ENCODE peak calls at places on chromosomes 2 and 18, in five cellular contexts. G, Q, L, Z and J are unnamed samples.

GRCh38 chr2:173963323-173963816 is 1.8 kb downstream of the SP3 start:
- DNase-seq in Q (no peak), Z (peak), L (no peak), G (peak), J (no peak)

GRCh38 chr2:238488347-238488826 is 61.7 kb downstream of the ASB1 start:
- DNase-seq in Q (no peak), G (no peak), Z (no peak), L (no peak), J (no peak)

GRCh38 chr2:218387369-218388194 is 5.5 kb downstream of the SLC11A1 start:
- DNase-seq in G (no peak), L (peak), Z (no peak), Q (peak), J (peak)

GRCh38 chr2:38415023-38415422 is 38.0 kb upstream of the ATL2 start:
- DNase-seq in G (no peak), Z (no peak), L (no peak), Q (no peak), J (no peak)

GRCh38 chr2:118321436-118322100 is 233.3 kb downstream of the INSIG2 start:
- DNase-seq in L (no peak), G (no peak), Z (no peak), Q (no peak), J (no peak)

GRCh38 chr2:222982010-222982908 is 69.7 kb upstream of the KCNE4 start:
- DNase-seq in Q (no peak), G (no peak), Z (no peak), L (peak), J (peak)

GRCh38 chr2:73069855-73070650 is 1.5 kb downstream of the SFXN5 start:
- DNase-seq in Q (no peak), Z (no peak), G (peak), L (no peak), J (no peak)

GRCh38 chr2:240644859-240645301 is 19.6 kb downstream of the GPR35 start:
- DNase-seq in Q (peak), G (peak), Z (no peak), L (peak), J (no peak)

GRCh38 chr2:234954551-234954992 is 2.8 kb downstream of the SH3BP4 start:
- DNase-seq in L (no peak), G (no peak), Q (no peak), Z (peak), J (peak)

GRCh38 chr2:229129738-229130371 is 141.2 kb downstream of the PID1 start:
- DNase-seq in G (no peak), Z (no peak), Q (no peak), L (no peak), J (no peak)

GRCh38 chr2:156630579-156631337 is 194.6 kb downstream of the GPD2 start:
- DNase-seq in Z (no peak), Q (no peak), G (no peak), L (no peak), J (no peak)

GRCh38 chr2:101111917-101112771 is 39.0 kb downstream of the TBC1D8 start:
- DNase-seq in G (no peak), L (no peak), Q (no peak), Z (no peak), J (no peak)

GRCh38 chr2:175371378-175371777 is 189.9 kb upstream of the ATP5MC3 start:
- DNase-seq in L (no peak), Z (no peak), G (no peak), Q (no peak), J (no peak)

GRCh38 chr2:194765723-194766122 is 891.3 kb upstream of the SLC39A10 start:
- DNase-seq in G (no peak), L (no peak), Z (no peak), Q (no peak), J (no peak)

GRCh38 chr2:62672601-62673000 is 32.9 kb upstream of the EHBP1 start:
- DNase-seq in G (no peak), L (no peak), Z (no peak), Q (no peak), J (no peak)

GRCh38 chr18:25335062-25335461 is 16.9 kb downstream of the ZNF521 start:
- DNase-seq in L (no peak), Q (no peak), G (no peak), Z (no peak), J (no peak)

GRCh38 chr2:168635065-168635577 is 167.3 kb upstream of the NOSTRIN start:
- DNase-seq in Z (no peak), Q (no peak), G (no peak), L (peak), J (no peak)

GRCh38 chr2:47264686-47265085 is 109.6 kb upstream of the STPG4 start:
- DNase-seq in L (no peak), G (no peak), Q (no peak), Z (no peak), J (no peak)

GRCh38 chr2:127086800-127087737 is 19.9 kb downstream of the BIN1 start:
- DNase-seq in L (peak), Z (peak), Q (no peak), G (peak), J (no peak)

GRCh38 chr18:74506405-74507119 is 10.4 kb downstream of the CNDP2 start:
- DNase-seq in Q (no peak), G (no peak), Z (no peak), L (peak), J (no peak)

GRCh38 chr2:237482485-237482884 is 4.6 kb upstream of the MLPH start:
- DNase-seq in G (no peak), Q (peak), Z (peak), L (peak), J (peak)

GRCh38 chr18:10365021-10365420 is 89.4 kb upstream of the APCDD1 start:
- DNase-seq in Q (no peak), L (no peak), G (no peak), Z (no peak), J (no peak)

GRCh38 chr2:12741361-12741760 is 24.6 kb downstream of the TRIB2 start:
- DNase-seq in Z (no peak), Q (no peak), G (no peak), L (no peak), J (no peak)

GRCh38 chr2:12363569-12363968 is 353.2 kb upstream of the TRIB2 start:
- DNase-seq in G (no peak), L (no peak), Q (no peak), Z (no peak), J (no peak)

GRCh38 chr2:9638532-9638931 is 7.7 kb upstream of the YWHAQ start:
- DNase-seq in Z (peak), L (peak), G (peak), Q (peak), J (no peak)

DNA sequence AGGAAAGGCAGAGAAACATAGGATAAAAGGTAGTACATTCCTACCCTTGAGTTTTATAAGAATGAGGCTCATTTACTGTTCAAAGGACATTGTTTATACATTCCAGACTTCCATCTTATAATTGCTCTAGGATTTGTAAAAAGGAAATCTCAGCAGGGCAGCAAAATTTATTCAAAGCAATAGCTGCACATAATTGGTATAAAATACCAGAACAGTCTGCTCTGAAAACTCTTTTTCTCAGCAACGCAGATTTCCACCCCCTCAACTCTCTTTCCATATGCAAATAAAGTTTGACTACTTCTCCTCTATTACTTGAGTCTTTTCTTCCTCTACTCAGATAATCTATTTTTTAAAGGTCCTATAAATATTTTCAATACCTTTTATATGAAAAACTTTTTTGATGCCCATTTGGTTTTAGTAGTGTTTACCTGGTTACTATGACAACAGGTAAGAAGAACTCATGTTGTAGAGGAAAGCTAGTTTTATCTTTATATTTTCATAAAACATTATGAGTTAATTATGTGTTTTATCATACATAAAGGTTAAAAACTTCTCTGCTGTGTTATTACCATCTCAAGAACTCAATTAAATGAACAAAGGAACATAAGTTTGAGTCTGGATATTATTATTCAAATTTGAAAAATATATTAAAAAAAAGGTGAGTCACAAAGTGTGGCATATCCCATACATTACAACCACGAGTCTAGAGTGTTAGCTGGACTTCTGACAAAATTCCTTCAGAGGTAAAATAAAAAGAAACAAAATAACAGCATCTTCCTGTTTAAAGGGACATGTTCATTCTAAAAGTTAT is 19.9 kb downstream of the RBMS1 start:
- DNase-seq in G (no peak), L (no peak), Z (no peak), Q (no peak), J (no peak)
- H3K27ac ChIP-seq in G (peak), L (no peak), Z (no peak), Q (no peak), J (no peak)

DNA sequence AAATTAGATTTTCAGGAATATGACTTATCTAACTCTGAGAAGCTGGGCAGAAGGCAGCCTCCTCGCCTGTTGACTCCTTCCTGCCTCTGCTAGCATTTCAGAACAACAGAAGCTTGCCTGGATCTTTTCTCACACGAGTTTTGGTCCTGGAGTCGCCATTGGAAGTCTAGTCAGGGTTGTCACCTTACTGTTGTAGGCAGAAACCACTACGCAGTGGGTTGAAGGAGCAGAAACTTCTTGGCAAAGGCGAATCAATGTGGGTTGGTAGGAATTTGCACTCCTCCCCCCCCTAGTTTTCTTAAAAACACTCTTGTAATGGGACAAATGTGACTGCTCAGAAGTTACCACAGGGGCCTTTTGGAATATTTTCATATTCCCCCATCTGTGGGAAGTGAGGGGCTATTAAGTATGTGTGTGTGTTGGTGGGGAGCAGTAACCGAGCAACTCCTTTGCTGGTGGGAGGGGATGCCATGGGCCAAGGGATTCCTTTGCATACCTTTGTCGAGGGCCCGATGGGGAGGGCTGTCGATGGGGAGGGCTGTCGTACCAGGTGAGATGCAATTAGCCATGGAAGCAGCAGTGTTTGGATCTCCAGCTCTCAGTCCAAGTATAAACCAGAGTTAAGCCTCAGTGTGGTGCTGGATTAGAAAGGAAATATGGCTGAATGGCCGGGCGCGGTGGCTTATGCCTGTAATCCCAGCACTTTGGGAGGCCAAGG is 117.4 kb downstream of the FMNL2 start:
- DNase-seq in Z (no peak), L (no peak), Q (no peak), G (no peak), J (no peak)
- H3K27ac ChIP-seq in Z (no peak), L (no peak), Q (no peak), G (no peak), J (no peak)

GRCh38 chr2:170713280-170714155 is 1.6 kb upstream of the SP5 start:
- DNase-seq in Z (no peak), L (no peak), G (no peak), Q (peak), J (no peak)
- H3K27ac ChIP-seq in Z (no peak), L (peak), G (peak), Q (no peak), J (no peak)

GRCh38 chr2:134181219-134181618 is 72.7 kb upstream of the MGAT5 start:
- DNase-seq in Q (no peak), Z (peak), G (peak), L (no peak), J (no peak)
- H3K27ac ChIP-seq in Q (no peak), Z (no peak), G (peak), L (peak), J (no peak)

DNA sequence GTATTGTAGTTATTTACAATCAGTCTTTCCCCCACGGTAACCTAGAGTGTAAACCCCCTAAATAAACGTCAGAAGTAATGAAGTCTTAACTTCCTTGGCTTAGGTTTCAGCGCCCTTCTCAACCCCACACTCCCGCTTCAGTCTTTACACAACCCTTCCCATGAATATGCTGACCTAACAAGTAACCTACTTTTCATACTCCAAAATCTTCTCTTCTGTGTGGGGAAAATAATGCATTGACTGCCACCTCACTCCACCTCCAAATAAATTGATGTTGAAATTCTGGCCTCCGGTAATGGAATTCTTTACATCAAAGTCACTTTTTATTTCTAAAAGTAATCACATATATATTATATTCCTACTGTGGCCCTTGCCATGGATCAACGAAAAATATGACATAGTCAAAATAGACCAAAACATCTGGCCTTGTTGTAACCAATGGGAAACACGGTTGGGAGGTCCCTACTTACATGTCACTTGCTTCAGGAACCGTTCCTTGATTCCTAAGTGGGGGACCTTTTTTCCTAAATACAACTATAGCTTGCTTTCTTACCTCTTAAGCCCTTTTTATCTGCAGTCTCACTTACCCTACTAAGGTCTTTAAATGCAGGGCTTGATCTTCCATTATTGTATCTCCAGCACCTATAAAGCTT is 961 bp downstream of the GEN1 start:
- DNase-seq in Z (no peak), Q (no peak), G (no peak), L (no peak), J (no peak)
- H3K27ac ChIP-seq in Z (no peak), Q (no peak), G (peak), L (no peak), J (no peak)

GRCh38 chr18:9070212-9070611 is 32.3 kb upstream of the NDUFV2 start:
- DNase-seq in G (no peak), L (no peak), Z (no peak), Q (no peak), J (no peak)
- H3K27ac ChIP-seq in G (no peak), L (no peak), Z (no peak), Q (no peak), J (no peak)

DNA sequence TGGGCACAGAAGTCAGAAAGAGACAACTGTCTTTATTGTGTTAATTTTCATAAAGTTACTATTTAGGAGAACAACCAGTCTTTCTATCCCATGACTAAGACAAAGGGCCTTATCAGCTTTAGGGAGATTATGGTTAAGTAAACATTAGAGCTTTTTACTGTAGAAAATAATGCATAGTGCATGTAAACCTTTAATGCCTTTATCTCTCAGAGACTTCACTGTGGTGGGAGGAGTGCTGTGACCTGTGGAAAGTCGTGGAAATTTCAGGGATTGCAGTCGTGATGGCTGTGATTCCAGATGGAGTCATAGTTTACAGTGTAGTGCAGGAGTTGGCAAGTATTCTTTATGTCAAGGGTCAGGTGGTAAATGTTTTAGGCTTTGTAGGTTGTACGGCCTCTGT is 15.8 kb downstream of the ZNF236 start:
- DNase-seq in L (no peak), G (no peak), Z (no peak), Q (no peak), J (no peak)
- H3K27ac ChIP-seq in L (peak), G (peak), Z (no peak), Q (no peak), J (peak)